ENCODE peak calls at places on chromosomes 12 and 14, in seven cellular contexts. D, K, C, Y, N, I and V are unnamed samples.

GRCh38 chr14:80959448-80960006 is 4.1 kb downstream of the TSHR start:
- DNase-seq in C (no peak), Y (no peak), N (no peak), K (no peak), D (no peak), I (no peak), V (peak; percentile 63)

GRCh38 chr14:28609228-28609828 is 157.3 kb upstream of the FOXG1 start:
- DNase-seq in N (peak; percentile 48), C (no peak), K (peak; percentile 78), Y (peak; percentile 50), I (peak; percentile 51), D (peak; percentile 75), V (no peak)

GRCh38 chr14:92951912-92952471 is 29.0 kb downstream of the CHGA start:
- DNase-seq in K (peak; percentile 73), I (peak; percentile 60), Y (peak; percentile 83), D (peak; percentile 80), C (peak; percentile 86), N (peak; percentile 87), V (peak; percentile 70)

GRCh38 chr12:25496098-25496587 is 56.9 kb downstream of the LMNTD1 start:
- DNase-seq in I (no peak), C (no peak), N (no peak), K (no peak), D (no peak), Y (no peak), V (no peak)

GRCh38 chr12:124636138-124636968 is 68.9 kb upstream of the NCOR2 start:
- DNase-seq in C (peak; percentile 87), D (no peak), I (peak; percentile 68), Y (no peak), K (no peak), N (peak; percentile 78), V (peak; percentile 25)

GRCh38 chr12:118302053-118302452 is 70.7 kb downstream of the TAOK3 start:
- DNase-seq in D (no peak), Y (no peak), K (no peak), N (no peak), I (no peak), C (no peak), V (no peak)

GRCh38 chr14:20345366-20345765 is 1.9 kb downstream of the PARP2 start:
- DNase-seq in D (no peak), C (no peak), I (no peak), N (no peak), K (no peak), Y (no peak), V (no peak)

GRCh38 chr12:14629832-14630688 is 62.4 kb upstream of the PLBD1 start:
- DNase-seq in K (peak; percentile 74), Y (peak; percentile 60), N (peak; percentile 63), I (peak; percentile 24), D (peak; percentile 79), C (peak; percentile 81), V (peak; percentile 65)

GRCh38 chr12:13204428-13204827 is 7.9 kb downstream of the EMP1 start:
- DNase-seq in I (no peak), C (no peak), Y (no peak), N (no peak), D (peak; percentile 21), K (no peak), V (no peak)
- H3K4me1 ChIP-seq in I (peaks cover 88% of the 10 kb centered on the region), C (no peaks in the 10 kb centered on the region), Y (peaks cover 98% of the 10 kb centered on the region), N (peaks cover 13% of the 10 kb centered on the region), D (peaks cover 16% of the 10 kb centered on the region), K (no peaks in the 10 kb centered on the region), V (peaks cover 9% of the 10 kb centered on the region)

DNA sequence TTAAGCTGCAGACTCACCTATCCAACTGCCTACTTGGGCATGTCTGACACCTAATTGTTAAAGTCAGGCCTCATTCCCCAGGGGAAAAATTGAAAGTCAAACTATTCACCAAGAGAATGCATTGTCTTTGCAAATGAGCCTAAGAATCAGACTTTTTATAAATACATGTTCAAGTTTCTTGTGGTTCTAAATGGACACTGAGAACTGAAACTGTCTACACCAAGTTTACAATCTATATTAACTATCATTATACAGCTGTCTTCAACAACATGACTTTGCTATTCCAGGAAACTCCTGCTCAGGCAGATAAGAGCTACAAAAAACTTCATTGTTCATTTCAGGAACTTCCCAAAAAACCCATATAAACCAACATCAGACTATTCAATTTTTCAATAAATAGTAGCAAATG is 24.4 kb downstream of the CDK17 start:
- DNase-seq in I (no peak), Y (no peak), C (no peak), D (no peak), K (no peak), N (no peak), V (no peak)
- H3K27ac ChIP-seq in I (no peak overlapping the region), Y (no peak overlapping the region), C (no peak overlapping the region), D (no peak overlapping the region), K (no peak overlapping the region), N (no peak overlapping the region), V (peak overlapping the region; percentile 68)

DNA sequence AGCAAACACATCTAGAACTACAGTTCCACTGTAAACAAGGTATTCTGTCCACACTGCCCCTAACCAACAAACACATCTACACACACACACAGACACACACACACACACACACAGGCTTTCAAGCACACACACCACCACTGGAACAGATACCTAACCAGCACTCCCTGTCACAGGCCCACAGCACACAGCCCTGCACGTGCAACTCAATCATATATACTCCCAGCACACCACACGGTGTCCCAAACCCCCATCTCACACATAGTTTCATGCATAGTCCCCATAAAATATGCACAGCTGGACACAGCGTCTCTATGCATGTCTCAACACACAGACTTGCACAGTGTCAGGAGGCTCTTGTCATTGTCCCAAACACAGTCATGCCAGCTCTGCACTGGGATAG is 27.6 kb downstream of the KRT8 start:
- DNase-seq in N (no peak), I (no peak), D (no peak), Y (no peak), C (no peak), K (no peak), V (no peak)
- H3K4me1 ChIP-seq in N (peaks cover 4% of the 10 kb centered on the region), I (peaks cover 44% of the 10 kb centered on the region), D (peaks cover 12% of the 10 kb centered on the region), Y (peaks cover 30% of the 10 kb centered on the region), C (no peaks in the 10 kb centered on the region), K (no peaks in the 10 kb centered on the region), V (peaks cover 19% of the 10 kb centered on the region)

DNA sequence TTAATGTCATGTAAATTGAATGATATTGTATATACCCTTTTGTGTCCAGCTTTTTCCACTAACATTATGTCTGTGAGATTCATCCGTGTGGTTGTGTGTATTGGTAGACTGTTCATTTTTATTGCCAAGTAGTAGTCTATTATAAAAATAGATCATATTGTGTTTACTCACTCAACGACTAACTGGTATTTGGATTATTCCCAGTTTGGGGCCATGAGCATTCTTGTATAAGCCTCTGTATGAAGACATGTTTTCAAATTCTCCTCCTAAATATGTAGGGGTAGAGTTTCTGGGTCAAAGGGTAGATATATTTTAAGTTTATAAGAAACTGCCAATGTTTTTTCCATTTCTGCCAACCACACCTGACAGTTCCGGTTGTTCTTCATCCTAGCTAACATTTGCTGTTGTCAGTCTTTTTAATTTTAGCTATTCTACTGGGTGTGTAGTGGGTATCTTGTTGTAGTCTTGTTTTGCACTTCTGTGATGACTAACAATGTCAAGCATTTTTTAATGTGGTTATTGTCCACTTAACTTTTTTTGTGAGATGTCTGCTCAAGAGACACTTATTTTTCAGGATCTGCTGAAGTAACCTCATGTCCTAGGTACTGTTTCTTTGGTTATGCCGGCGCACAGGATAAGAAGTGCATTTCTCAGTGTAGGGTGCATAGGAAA is 93.2 kb downstream of the DACT1 start:
- DNase-seq in C (no peak), D (no peak), K (no peak), I (no peak), Y (no peak), N (no peak), V (no peak)
- H3K27ac ChIP-seq in C (peak overlapping the region; percentile 63), D (no peak overlapping the region), K (no peak overlapping the region), I (peak overlapping the region; percentile 87), Y (no peak overlapping the region), N (peak overlapping the region; percentile 54), V (no peak overlapping the region)

DNA sequence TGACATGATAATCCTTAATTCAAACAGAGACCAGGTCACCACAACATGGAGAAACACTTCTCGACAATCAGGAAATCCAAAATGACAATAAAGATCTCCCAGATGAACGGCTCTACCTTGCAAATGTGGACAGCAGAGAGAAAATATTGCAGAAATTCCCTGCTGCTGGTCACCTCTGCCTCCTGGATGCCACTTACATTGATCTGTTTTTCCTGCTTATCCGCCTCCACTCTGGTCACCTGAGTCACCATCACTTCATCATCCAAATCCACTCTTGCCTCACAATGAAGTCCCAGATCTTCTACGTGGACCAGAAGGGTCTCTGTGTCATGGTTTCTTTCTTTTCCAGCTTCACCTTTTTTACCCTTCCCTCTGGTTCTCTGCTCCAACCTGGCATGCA is 21.1 kb downstream of the TTC9 start:
- DNase-seq in K (no peak), Y (no peak), D (no peak), I (no peak), N (no peak), C (no peak), V (no peak)
- H3K4me1 ChIP-seq in K (no peaks in the 10 kb centered on the region), Y (peaks cover 46% of the 10 kb centered on the region), D (peaks cover 16% of the 10 kb centered on the region), I (peaks cover 11% of the 10 kb centered on the region), N (peaks cover 3% of the 10 kb centered on the region), C (no peaks in the 10 kb centered on the region), V (peaks cover 63% of the 10 kb centered on the region)